ENCODE peak calls at places on chromosomes 6 and 20, in six cellular contexts. Q is breast epithelium, V is B cell, R is AG10803, G is cardiac muscle cell, A is cardiac fibroblast. S is an unnamed sample.
A peak's percentile ranks its signal among the peaks of the same experiment; 100 is the strongest.

GRCh38 chr20:11144114-11144513 is 470.3 kb upstream of the JAG1 start:
- DNase-seq in R (peak; percentile 97), A (peak; percentile 96), V (no peak), G (no peak), Q (no peak), S (peak; percentile 82)

GRCh38 chr6:108588586-108588985 is 27.9 kb downstream of the FOXO3 start:
- DNase-seq in V (no peak), R (peak; percentile 55), A (peak; percentile 83), Q (no peak), G (no peak), S (peak; percentile 83)

GRCh38 chr20:62405108-62405980 is 1.7 kb downstream of the CABLES2 start:
- DNase-seq in A (peak; percentile 75), V (no peak), Q (no peak), G (peak; percentile 62), R (peak; percentile 47), S (peak; percentile 70)

GRCh38 chr20:41268917-41269652 is 48.4 kb downstream of the ZHX3 start:
- DNase-seq in G (no peak), R (peak; percentile 43), Q (no peak), A (no peak), V (no peak), S (peak; percentile 23)

GRCh38 chr6:15246217-15247211 is 645 bp downstream of the JARID2 start:
- DNase-seq in A (peak; percentile 46), G (no peak), R (no peak), V (no peak), Q (no peak), S (peak; percentile 32)

GRCh38 chr6:63787021-63787420 is 151.4 kb downstream of the PHF3 start:
- DNase-seq in V (no peak), Q (no peak), G (no peak), A (peak; percentile 74), R (peak; percentile 45), S (peak; percentile 22)

GRCh38 chr6:52499026-52499425 is 77.8 kb downstream of the TRAM2 start:
- DNase-seq in Q (no peak), V (no peak), G (no peak), R (peak; percentile 75), A (peak; percentile 77), S (peak; percentile 62)

GRCh38 chr6:115891111-115891669 is 169.5 kb downstream of the FRK start:
- DNase-seq in G (no peak), A (peak; percentile 65), V (no peak), R (peak; percentile 39), Q (no peak), S (peak; percentile 23)

GRCh38 chr6:42118162-42119001 is 24.0 kb downstream of the C6orf132 start:
- DNase-seq in Q (peak; percentile 89), V (no peak), R (peak; percentile 55), G (no peak), A (no peak), S (no peak)

GRCh38 chr20:19176483-19176882 is 36.0 kb upstream of the SLC24A3 start:
- DNase-seq in R (no peak), Q (no peak), A (no peak), G (no peak), V (no peak), S (no peak)

GRCh38 chr6:117448011-117448410 is 22.3 kb upstream of the ROS1 start:
- DNase-seq in V (no peak), Q (no peak), A (no peak), R (peak; percentile 22), G (no peak), S (no peak)

GRCh38 chr6:41901882-41902519 is 6.8 kb upstream of the USP49 start:
- DNase-seq in G (no peak), V (no peak), R (no peak), Q (no peak), A (peak; percentile 61), S (peak; percentile 67)

GRCh38 chr6:169935861-169936260 is 184.4 kb downstream of the ERMARD start:
- DNase-seq in R (no peak), V (no peak), G (no peak), A (no peak), Q (no peak), S (no peak)

GRCh38 chr20:42308980-42309524 is 690.9 kb upstream of the CHD6 start:
- DNase-seq in A (no peak), Q (no peak), R (no peak), V (no peak), G (no peak), S (no peak)

GRCh38 chr6:95742895-95743294 is 165.6 kb downstream of the MANEA start:
- DNase-seq in A (no peak), G (no peak), V (no peak), Q (no peak), R (no peak), S (no peak)

DNA sequence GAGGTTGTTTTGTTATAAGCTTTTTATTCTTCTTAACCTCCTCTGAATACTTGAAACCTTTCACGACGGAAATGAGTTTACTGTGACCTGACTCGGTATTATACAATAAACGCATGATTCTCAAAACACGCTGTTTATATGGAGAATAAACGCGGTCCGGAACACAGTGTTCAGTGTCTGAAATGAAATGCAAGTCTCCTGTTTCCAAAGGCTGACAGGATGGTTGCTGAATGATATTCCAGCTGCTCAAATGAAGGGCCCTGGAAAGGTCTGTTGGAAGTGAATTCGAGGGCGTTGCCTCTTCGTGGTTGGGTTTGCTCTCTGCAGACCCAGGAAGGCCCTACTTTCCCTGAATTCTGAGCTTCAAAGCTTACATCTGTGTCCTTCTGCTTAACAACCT is 83.4 kb downstream of the RSPH3 start:
- DNase-seq in A (no peak), R (no peak), Q (no peak), V (no peak), G (no peak), S (no peak)
- TF ChIP-seq CTCF in A (no peak), R (no peak), Q (no peak), V (no peak), G (no peak), S (no peak)

GRCh38 chr6:135675862-135676261 is 175.6 kb upstream of the PDE7B start:
- DNase-seq in G (peak; percentile 73), Q (no peak), A (peak; percentile 55), V (peak; percentile 62), R (no peak), S (peak; percentile 79)
- TF ChIP-seq CTCF in G (no peak), Q (no peak), A (no peak), V (peak; percentile 87), R (no peak), S (peak; percentile 37)

GRCh38 chr6:151690303-151690702 is 117.2 kb upstream of the ESR1 start:
- DNase-seq in G (no peak), A (peak; percentile 62), Q (no peak), R (peak; percentile 37), V (no peak), S (peak; percentile 41)
- TF ChIP-seq CTCF in G (no peak), A (no peak), Q (no peak), R (peak; percentile 35), V (no peak), S (peak; percentile 22)

DNA sequence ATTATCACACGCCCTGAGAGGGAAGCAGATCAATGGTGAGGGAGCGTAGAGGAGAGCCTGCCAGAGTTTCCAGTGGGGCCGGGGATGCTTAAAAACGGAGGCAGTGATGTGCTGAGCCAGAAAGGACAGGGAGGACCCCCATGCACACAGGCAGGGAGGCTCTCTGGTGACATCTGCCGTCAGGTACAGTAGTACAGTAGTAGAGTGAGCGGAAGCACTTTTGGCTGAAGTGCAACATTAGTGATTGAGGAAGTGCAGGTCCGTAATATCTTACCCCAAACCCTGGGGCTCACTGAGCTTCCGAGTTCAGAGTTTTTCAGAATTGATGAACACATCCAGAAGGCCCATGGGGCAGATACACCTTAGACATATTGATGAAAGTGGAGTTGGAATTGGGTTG is 42.1 kb downstream of the GFRA4 start:
- DNase-seq in Q (no peak), V (no peak), A (no peak), R (no peak), G (peak; percentile 41), S (no peak)
- TF ChIP-seq CTCF in Q (no peak), V (no peak), A (no peak), R (no peak), G (no peak), S (peak; percentile 17)

DNA sequence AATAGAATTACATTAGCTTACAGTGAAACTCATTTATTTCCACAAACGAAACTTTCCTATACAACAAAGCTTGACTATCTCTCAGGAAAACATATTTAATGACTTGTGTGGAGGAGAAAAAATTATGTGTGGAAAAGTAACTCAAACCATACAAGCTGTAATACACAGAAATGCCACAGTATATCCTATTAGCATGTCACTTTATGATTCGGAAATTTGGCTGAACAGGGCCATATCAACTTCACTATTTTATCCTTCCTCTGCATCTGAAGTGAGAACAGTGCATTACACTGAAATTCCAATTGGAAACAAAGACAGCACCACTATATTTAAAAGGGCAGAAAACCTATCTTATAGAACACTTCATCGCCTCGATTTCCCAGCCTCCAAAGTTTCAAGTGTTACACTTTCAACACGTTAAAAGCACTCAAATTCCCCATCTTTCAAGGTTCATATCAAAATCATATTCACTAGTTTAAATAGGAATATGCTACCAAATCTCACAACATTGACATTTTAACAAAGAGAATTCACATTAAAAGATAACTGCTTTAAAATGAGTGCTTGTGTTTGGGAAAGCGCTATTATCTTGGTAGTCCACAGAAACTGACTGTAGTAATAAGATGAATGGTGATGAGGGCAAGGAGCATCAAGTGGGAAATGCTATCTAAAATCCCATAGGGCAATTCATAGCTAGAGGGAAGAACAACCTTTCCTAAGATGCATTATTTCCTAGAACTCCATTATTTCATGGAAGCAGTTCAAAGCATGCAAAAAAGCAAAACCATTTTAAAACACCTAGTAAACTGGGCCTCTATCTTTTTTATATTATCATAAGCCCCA is 1.8 kb downstream of the REV3L start:
- DNase-seq in Q (no peak), G (no peak), V (no peak), A (no peak), R (no peak), S (no peak)
- TF ChIP-seq CTCF in Q (no peak), G (no peak), V (no peak), A (no peak), R (no peak), S (no peak)

DNA sequence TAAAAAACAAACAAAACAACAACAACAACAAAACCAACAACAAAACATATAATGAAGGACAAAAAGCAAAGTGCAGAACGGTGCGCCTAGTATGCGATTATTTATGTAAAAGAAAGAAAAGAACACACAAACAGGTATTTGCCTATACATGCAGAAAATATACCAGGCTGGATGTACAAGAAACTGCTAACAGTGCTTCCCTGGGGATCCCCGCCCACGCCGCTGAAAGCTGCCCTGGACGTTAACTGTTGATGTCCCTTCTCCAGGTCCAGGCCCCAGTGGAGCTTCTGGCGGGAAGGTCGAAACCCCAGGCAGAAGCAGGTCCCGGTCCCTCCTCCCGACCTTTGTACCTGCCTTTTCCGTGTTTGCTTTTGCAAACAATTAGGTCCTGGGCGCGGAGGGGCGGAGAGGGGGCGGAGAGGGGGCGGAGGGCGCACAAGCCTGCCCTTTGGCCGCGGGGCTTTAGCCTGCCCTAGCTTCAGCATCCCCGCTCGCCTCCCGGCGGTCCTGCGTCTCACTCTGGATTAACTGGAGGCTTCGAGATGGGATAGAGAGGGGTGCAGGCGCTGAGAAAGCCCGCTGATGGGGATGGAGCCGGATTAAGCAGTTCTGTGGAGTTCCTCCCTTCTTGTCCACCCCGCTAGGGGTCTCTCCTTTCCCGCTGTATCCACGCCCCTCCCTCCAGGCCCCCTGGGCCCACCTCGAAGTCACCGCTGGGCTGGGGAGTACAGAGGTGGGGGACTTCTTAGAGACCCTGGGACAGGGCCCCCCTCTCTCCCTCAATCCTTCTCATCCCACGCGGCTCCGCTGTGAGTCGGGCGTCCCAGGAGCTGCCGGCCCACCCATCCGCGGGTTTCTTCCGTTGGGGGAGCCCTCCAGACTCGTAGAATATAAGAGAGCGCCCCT is 8.2 kb upstream of the AHCY start:
- DNase-seq in R (no peak), A (no peak), V (no peak), G (peak; percentile 16), Q (no peak), S (peak; percentile 32)
- TF ChIP-seq CTCF in R (peak; percentile 26), A (peak; percentile 23), V (no peak), G (peak; percentile 24), Q (no peak), S (peak; percentile 51)

S was measured in choroid plexus epithelial cell.